ENCODE peak calls at places on chromosomes 7 and 10, in four cellular contexts. One of them, this sample, is unnamed.

GRCh38 chr10:113386005-113386404 is 166.8 kb upstream of the HABP2 start:
- DNase-seq in EH: peak; percentile 63
- DNase-seq in renal cortical epithelial cell: peak; percentile 37
- DNase-seq in activated CD8-positive, alpha-beta memory T cell treated with anti-CD3 and anti-CD28 coated beads for 1 hour: no peak
- DNase-seq in this sample: peak; percentile 65

GRCh38 chr7:74372511-74373111 is 81.1 kb upstream of the GTF2IRD1 start:
- DNase-seq in EH: no peak
- DNase-seq in activated CD8-positive, alpha-beta memory T cell treated with anti-CD3 and anti-CD28 coated beads for 1 hour: no peak
- DNase-seq in renal cortical epithelial cell: no peak
- DNase-seq in this sample: no peak

GRCh38 chr10:5163487-5163886 is 21.5 kb downstream of the AKR1C8 start:
- DNase-seq in activated CD8-positive, alpha-beta memory T cell treated with anti-CD3 and anti-CD28 coated beads for 1 hour: no peak
- DNase-seq in renal cortical epithelial cell: no peak
- DNase-seq in EH: no peak
- DNase-seq in this sample: no peak

GRCh38 chr7:131506597-131506996 is 49.8 kb downstream of the PODXL start:
- DNase-seq in renal cortical epithelial cell: no peak
- DNase-seq in activated CD8-positive, alpha-beta memory T cell treated with anti-CD3 and anti-CD28 coated beads for 1 hour: no peak
- DNase-seq in EH: no peak
- DNase-seq in this sample: no peak

GRCh38 chr7:26183545-26184282 is 16.8 kb downstream of the HNRNPA2B1 start:
- DNase-seq in activated CD8-positive, alpha-beta memory T cell treated with anti-CD3 and anti-CD28 coated beads for 1 hour: no peak
- DNase-seq in EH: peak; percentile 23
- DNase-seq in renal cortical epithelial cell: no peak
- DNase-seq in this sample: no peak

GRCh38 chr7:142669074-142669654 is 80.1 kb upstream of the PRSS1 start:
- DNase-seq in renal cortical epithelial cell: peak; percentile 0
- DNase-seq in EH: peak; percentile 25
- DNase-seq in activated CD8-positive, alpha-beta memory T cell treated with anti-CD3 and anti-CD28 coated beads for 1 hour: no peak
- DNase-seq in this sample: peak; percentile 19

GRCh38 chr7:27611043-27611442 is 51.6 kb downstream of the HIBADH start:
- DNase-seq in EH: peak; percentile 82
- DNase-seq in renal cortical epithelial cell: peak; percentile 98
- DNase-seq in activated CD8-positive, alpha-beta memory T cell treated with anti-CD3 and anti-CD28 coated beads for 1 hour: no peak
- DNase-seq in this sample: peak; percentile 72

GRCh38 chr7:78794101-78794500 is 659.4 kb downstream of the MAGI2 start:
- DNase-seq in renal cortical epithelial cell: no peak
- DNase-seq in EH: peak; percentile 78
- DNase-seq in activated CD8-positive, alpha-beta memory T cell treated with anti-CD3 and anti-CD28 coated beads for 1 hour: no peak
- DNase-seq in this sample: peak; percentile 49

GRCh38 chr10:13352519-13352918 is 4.4 kb upstream of the SEPHS1 start:
- DNase-seq in renal cortical epithelial cell: no peak
- DNase-seq in EH: no peak
- DNase-seq in activated CD8-positive, alpha-beta memory T cell treated with anti-CD3 and anti-CD28 coated beads for 1 hour: no peak
- DNase-seq in this sample: no peak

This sample was measured in adipocyte.